ENCODE peak calls at places on chromosomes 3 and 15, in seven cellular contexts. P, O, Q, E, B, T and C are unnamed samples.

GRCh38 chr15:44666208-44667038 is 3.0 kb upstream of the SPG11 start:
- DNase-seq in Q (no peak), P (no peak), B (no peak), E (no peak), T (no peak), O (no peak), C (no peak)

GRCh38 chr3:159416854-159417253 is 571.8 kb upstream of the IL12A start:
- DNase-seq in T (no peak), B (no peak), P (no peak), Q (no peak), O (no peak), E (no peak), C (no peak)

GRCh38 chr3:174863488-174863887 is 4.4 kb downstream of the NAALADL2 start:
- DNase-seq in P (no peak), T (no peak), O (no peak), Q (no peak), E (peak; percentile 71), B (no peak), C (no peak)

GRCh38 chr15:85033148-85033547 is 51.5 kb downstream of the PDE8A start:
- DNase-seq in P (no peak), O (no peak), E (no peak), Q (no peak), T (no peak), B (no peak), C (no peak)

GRCh38 chr3:127158614-127159221 is 34.2 kb upstream of the PRR23E start:
- DNase-seq in O (no peak), E (no peak), P (peak; percentile 31), B (no peak), Q (no peak), T (no peak), C (no peak)

GRCh38 chr3:172624999-172625398 is 85.9 kb downstream of the NCEH1 start:
- DNase-seq in B (no peak), T (no peak), O (no peak), P (no peak), Q (no peak), E (no peak), C (no peak)

GRCh38 chr3:157274644-157275137 is 114.7 kb upstream of the CCNL1 start:
- DNase-seq in O (no peak), P (no peak), B (no peak), Q (no peak), T (no peak), E (no peak), C (no peak)

GRCh38 chr3:73508330-73508954 is 116.3 kb downstream of the PDZRN3 start:
- DNase-seq in E (no peak), O (no peak), T (peak; percentile 44), Q (peak; percentile 59), B (no peak), P (no peak), C (peak; percentile 59)

GRCh38 chr3:46893146-46893748 is 15.7 kb downstream of the PTH1R start:
- DNase-seq in P (no peak), E (no peak), Q (no peak), B (no peak), T (no peak), O (peak; percentile 58), C (no peak)

GRCh38 chr3:16998236-16998923 is 113.6 kb downstream of the PLCL2 start:
- DNase-seq in E (no peak), T (no peak), Q (no peak), P (no peak), B (no peak), O (no peak), C (no peak)

GRCh38 chr15:85112997-85113396 is 131.3 kb downstream of the PDE8A start:
- DNase-seq in B (no peak), E (no peak), T (no peak), Q (no peak), O (no peak), P (no peak), C (no peak)

GRCh38 chr15:81197688-81198281 is 1.1 kb downstream of the IL16 start:
- DNase-seq in O (no peak), T (no peak), B (no peak), E (no peak), Q (no peak), P (no peak), C (no peak)

GRCh38 chr15:70264014-70264492 is 166.3 kb upstream of the TLE3 start:
- DNase-seq in O (no peak), T (no peak), B (no peak), Q (no peak), E (no peak), P (peak; percentile 44), C (no peak)

GRCh38 chr3:156615592-156616173 is 58.7 kb upstream of the TIPARP start:
- DNase-seq in E (peak; percentile 47), O (no peak), P (no peak), Q (no peak), T (no peak), B (no peak), C (no peak)

GRCh38 chr15:67067161-67067853 is 1.9 kb downstream of the SMAD3 start:
- DNase-seq in T (no peak), B (no peak), Q (no peak), O (no peak), E (no peak), P (peak; percentile 57), C (no peak)

GRCh38 chr15:96053039-96054021 is 277.2 kb upstream of the NR2F2 start:
- DNase-seq in O (peak; percentile 81), B (no peak), E (peak; percentile 20), Q (peak; percentile 44), P (peak; percentile 56), T (peak; percentile 22), C (peak; percentile 75)

GRCh38 chr3:185067173-185067572 is 85.7 kb downstream of the C3orf70 start:
- DNase-seq in P (no peak), E (no peak), B (no peak), Q (no peak), T (no peak), O (no peak), C (no peak)

DNA sequence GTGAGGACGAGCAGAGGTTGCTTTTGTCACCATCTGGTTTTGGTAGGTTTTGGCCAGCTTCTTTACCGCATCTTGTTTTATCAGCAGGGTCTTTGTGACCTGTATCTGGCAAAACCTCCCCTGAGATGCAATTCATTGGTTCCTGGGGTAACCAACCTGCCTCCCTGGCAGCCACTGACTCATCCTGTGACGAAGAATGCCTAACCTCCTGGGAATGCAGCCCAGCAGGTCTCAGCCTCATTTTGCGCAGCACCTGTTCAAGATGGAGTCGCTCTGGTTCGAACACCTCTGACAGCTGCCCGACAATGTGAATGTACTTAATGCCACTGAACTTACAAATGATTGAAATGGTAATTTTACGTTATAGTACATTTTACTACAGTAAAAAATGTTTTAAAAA is 6.8 kb upstream of the ADAMTS17 start:
- DNase-seq in Q (no peak), O (no peak), E (no peak), P (no peak), T (no peak), B (no peak), C (no peak)
- H3K4me1 ChIP-seq in Q (peaks cover 17% of the 10 kb centered on the region), O (peaks cover 6% of the 10 kb centered on the region), E (no peaks in the 10 kb centered on the region), P (no peaks in the 10 kb centered on the region), T (peaks cover 19% of the 10 kb centered on the region), B (peaks cover 13% of the 10 kb centered on the region), C (peaks cover 22% of the 10 kb centered on the region)

GRCh38 chr3:165459924-165460540 is 263.8 kb upstream of the SLITRK3 start:
- DNase-seq in O (no peak), P (no peak), E (no peak), T (no peak), B (no peak), Q (no peak), C (no peak)
- H3K4me3 ChIP-seq in O (no peak overlapping the region), P (no peak overlapping the region), E (no peak overlapping the region), T (no peak overlapping the region), B (no peak overlapping the region), Q (no peak overlapping the region), C (no peak overlapping the region)

DNA sequence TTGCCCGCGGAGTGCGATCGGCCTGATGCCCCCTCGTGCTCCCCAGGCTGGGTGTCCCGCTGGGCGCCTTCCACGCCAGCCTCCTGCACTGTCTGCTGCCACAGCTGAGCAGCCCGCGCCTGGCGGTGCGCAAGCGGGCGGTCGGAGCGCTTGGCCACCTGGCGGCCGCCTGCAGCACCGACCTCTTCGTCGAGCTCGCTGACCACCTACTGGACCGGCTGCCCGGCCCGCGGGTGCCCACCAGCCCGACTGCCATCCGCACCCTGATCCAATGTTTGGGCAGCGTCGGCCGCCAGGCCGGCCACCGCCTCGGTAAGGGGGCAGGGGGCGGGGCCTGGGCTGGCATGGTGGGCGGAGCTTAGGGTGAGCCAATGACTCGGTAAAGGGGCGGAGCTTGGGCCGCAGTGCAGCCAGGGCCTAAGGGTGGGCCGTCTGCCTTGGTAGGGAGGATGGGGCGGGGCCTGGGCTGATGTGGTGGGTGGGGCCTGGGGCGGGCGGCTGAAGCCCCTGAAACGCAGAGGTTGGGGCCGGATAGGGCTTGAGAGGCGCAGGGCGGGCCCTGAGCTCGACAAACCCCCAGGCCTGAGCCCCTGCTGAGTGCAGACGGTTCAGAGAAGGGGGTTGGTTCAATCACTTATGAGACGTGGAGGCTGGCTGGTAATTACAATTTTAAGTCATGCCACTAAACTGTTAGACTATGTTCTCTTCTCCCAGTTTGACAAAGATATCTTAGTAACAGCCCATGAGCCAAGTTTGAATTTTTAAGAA is 13.7 kb downstream of the CAND2 start:
- DNase-seq in Q (peak; percentile 96), O (peak; percentile 98), T (peak; percentile 85), B (no peak), E (peak; percentile 92), P (peak; percentile 99), C (peak; percentile 98)
- TF ChIP-seq POLR2A in Q (peak; percentile 55), O (peak; percentile 77), T (peak; percentile 53), B (no peak), E (peak; percentile 13), P (peak; percentile 47), C (no peak)

DNA sequence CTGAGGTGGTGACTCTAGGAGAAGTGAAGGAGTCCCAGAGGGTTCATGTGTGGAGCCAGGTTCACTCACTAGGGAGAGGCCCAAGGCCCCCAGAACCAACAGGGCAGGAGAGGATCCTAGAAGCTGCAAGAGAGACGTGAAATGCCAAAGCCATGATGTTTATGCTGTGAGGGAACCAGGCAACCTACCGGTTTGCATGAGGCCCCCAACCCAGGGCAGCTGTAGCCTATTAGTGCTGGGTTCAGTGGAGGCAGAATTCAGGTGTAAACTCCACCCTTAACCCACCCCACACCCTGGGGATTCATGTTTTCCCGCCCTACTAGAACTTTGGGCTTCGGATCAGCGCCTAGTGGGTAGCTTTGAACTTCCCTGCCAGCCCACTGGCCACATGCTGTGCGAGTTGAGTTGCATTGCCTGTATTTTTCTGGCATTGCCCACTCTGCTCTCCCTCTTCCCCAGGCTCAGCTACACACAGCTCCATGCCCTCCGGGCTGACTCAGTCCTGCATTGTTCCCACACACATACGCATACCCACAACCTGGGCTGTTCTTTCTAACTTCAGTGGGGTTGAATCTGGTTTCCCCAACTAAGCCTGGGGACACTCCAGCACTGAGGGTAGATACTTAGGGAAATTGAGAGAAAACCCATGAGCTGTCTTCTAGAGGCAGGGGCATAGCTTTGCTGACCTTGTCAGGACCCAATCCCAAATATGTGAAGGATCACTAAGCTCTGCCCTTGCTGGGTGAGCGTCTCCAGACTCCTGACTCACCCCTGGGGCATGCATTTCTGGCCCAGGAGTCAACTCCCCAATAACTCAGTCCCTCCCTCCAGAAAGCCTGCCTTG is 2.0 kb upstream of the ZBTB47 start:
- DNase-seq in T (no peak), Q (no peak), B (no peak), P (no peak), O (no peak), E (no peak), C (no peak)
- H3K4me1 ChIP-seq in T (peaks cover 45% of the 10 kb centered on the region), Q (peaks cover 44% of the 10 kb centered on the region), B (peaks cover 61% of the 10 kb centered on the region), P (peaks cover 16% of the 10 kb centered on the region), O (peaks cover 64% of the 10 kb centered on the region), E (peaks cover 10% of the 10 kb centered on the region), C (peaks cover 86% of the 10 kb centered on the region)